ENCODE peak calls at places on chromosomes 5 and 9, in eight cellular contexts. D is right atrium auricular region; M is stomach; A is lower lobe of right lung; W is left lung; N is endodermal cell; U is CD8-positive, alpha-beta T cell; V is A673. I is an unnamed sample. For H3K9me3, the result is how much of the 10 kb centered on the place peaks cover.

GRCh38 chr9:113886471-113886870 is 10.4 kb downstream of the ZNF618 start:
- DNase-seq in D (no peak), M (no peak), A (no peak), W (no peak), N (no peak), U (no peak), V (peak), I (no peak)

GRCh38 chr9:91258448-91258847 is 103.3 kb downstream of the AUH start:
- DNase-seq in D (no peak), M (no peak), A (no peak), W (no peak), N (no peak), U (no peak), V (no peak), I (no peak)

GRCh38 chr9:18396102-18396728 is 77.7 kb upstream of the ADAMTSL1 start:
- DNase-seq in D (no peak), M (no peak), A (no peak), W (no peak), N (no peak), U (no peak), V (peak), I (no peak)

GRCh38 chr9:108486791-108487190 is 369.0 kb downstream of the ACTL7B start:
- DNase-seq in D (no peak), M (no peak), A (no peak), W (no peak), N (no peak), U (no peak), V (no peak), I (no peak)

GRCh38 chr5:88681402-88681801 is 201.6 kb downstream of the MEF2C start:
- DNase-seq in D (no peak), M (no peak), A (no peak), W (no peak), N (no peak), U (no peak), V (no peak), I (no peak)

GRCh38 chr5:177302354-177303110 is 987 bp downstream of the RAB24 start:
- DNase-seq in D (peak), M (no peak), A (no peak), W (no peak), N (peak), U (no peak), V (no peak), I (no peak)

GRCh38 chr9:107213080-107213479 is 70.0 kb upstream of the RAD23B start:
- DNase-seq in D (no peak), M (no peak), A (no peak), W (no peak), N (no peak), U (no peak), V (no peak), I (no peak)

GRCh38 chr9:114382951-114383865 is 4.6 kb downstream of the AKNA start:
- DNase-seq in D (no peak), M (no peak), A (no peak), W (peak), N (peak), U (peak), V (no peak), I (peak)

GRCh38 chr5:18329346-18329745 is 695.1 kb downstream of the TAF11L14 start:
- DNase-seq in D (no peak), M (no peak), A (no peak), W (no peak), N (no peak), U (no peak), V (no peak), I (no peak)

GRCh38 chr9:91761362-91761761 is 188.7 kb downstream of the ROR2 start:
- DNase-seq in D (no peak), M (no peak), A (no peak), W (no peak), N (peak), U (no peak), V (no peak), I (no peak)

GRCh38 chr9:137268538-137269201 is 8.9 kb upstream of the TOR4A start:
- DNase-seq in D (no peak), M (no peak), A (no peak), W (no peak), N (no peak), U (no peak), V (no peak), I (peak)

GRCh38 chr5:169162407-169162806 is 138.5 kb downstream of the SLIT3 start:
- DNase-seq in D (no peak), M (no peak), A (no peak), W (no peak), N (no peak), U (no peak), V (no peak), I (no peak)

GRCh38 chr9:12818431-12819000 is 43.7 kb downstream of the LURAP1L start:
- DNase-seq in D (no peak), M (no peak), A (no peak), W (no peak), N (peak), U (no peak), V (no peak), I (peak)

GRCh38 chr9:37187713-37188439 is 67.5 kb downstream of the ZCCHC7 start:
- DNase-seq in D (no peak), M (no peak), A (no peak), W (no peak), N (no peak), U (no peak), V (no peak), I (no peak)

GRCh38 chr9:93089024-93089423 is 7.0 kb upstream of the CARD19 start:
- DNase-seq in D (no peak), M (no peak), A (no peak), W (no peak), N (no peak), U (no peak), V (no peak), I (peak)

GRCh38 chr9:110021891-110022290 is 186.1 kb downstream of the C9orf152 start:
- DNase-seq in D (no peak), M (no peak), A (no peak), W (no peak), N (no peak), U (no peak), V (no peak), I (no peak)

GRCh38 chr9:90099262-90099982 is 494.6 kb downstream of the GADD45G start:
- DNase-seq in D (no peak), M (no peak), A (no peak), W (no peak), N (no peak), U (no peak), V (peak), I (no peak)

GRCh38 chr9:87393706-87394255 is 103.9 kb upstream of the DAPK1 start:
- DNase-seq in D (no peak), M (no peak), A (no peak), W (no peak), N (no peak), U (no peak), V (no peak), I (no peak)

GRCh38 chr9:130835441-130836298 is 616 bp downstream of the ABL1 start:
- DNase-seq in D (no peak), M (peak), A (peak), W (peak), N (peak), U (peak), V (peak), I (peak)

GRCh38 chr9:121886759-121887485 is 206.2 kb downstream of the TTLL11 start:
- DNase-seq in D (no peak), M (peak), A (no peak), W (no peak), N (no peak), U (no peak), V (peak), I (no peak)

GRCh38 chr9:124537926-124538325 is 30.7 kb upstream of the NR5A1 start:
- DNase-seq in D (no peak), M (peak), A (no peak), W (no peak), N (no peak), U (no peak), V (no peak), I (no peak)

GRCh38 chr9:108617661-108618060 is 238.1 kb downstream of the ACTL7B start:
- DNase-seq in D (no peak), M (no peak), A (no peak), W (no peak), N (no peak), U (no peak), V (no peak), I (no peak)

GRCh38 chr5:180873628-180874520 is 12.8 kb upstream of the ZFP62 start:
- DNase-seq in D (no peak), M (no peak), A (no peak), W (no peak), N (peak), U (no peak), V (no peak), I (no peak)

GRCh38 chr9:115296831-115297565 is 179.0 kb upstream of the TNC start:
- DNase-seq in D (no peak), M (no peak), A (no peak), W (no peak), N (peak), U (no peak), V (no peak), I (no peak)

DNA sequence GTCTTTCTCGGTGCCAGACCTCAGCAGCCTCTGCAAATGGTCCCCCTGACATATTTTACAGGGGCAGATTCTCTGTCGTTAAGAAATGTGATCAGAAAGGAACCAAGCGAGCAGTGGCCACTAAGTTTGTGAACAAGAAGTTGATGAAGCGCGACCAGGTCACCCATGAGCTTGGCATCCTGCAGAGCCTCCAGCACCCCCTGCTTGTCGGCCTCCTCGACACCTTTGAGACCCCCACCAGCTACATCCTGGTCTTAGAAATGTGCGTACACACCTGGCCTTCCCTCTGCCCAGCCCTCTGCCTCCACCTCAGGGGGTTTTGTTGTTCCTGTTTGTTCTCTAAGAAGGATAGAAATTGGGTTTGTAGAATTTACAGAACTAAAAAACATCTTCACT is 77.3 kb upstream of the OTULINL start:
- DNase-seq in D (no peak), M (no peak), A (no peak), W (no peak), N (no peak), U (no peak), V (no peak), I (no peak)
- H3K9me3 ChIP-seq in D (under half), M (under half), A (under half), W (under half), N (under half), U (under half), V (under half), I (under half)

GRCh38 chr5:140169410-140169809 is 5.6 kb upstream of the CYSTM1 start:
- DNase-seq in D (no peak), M (no peak), A (no peak), W (no peak), N (no peak), U (no peak), V (no peak), I (no peak)
- TF ChIP-seq CTCF in D (no peak), M (peak), A (no peak), W (no peak), N (peak), U (no peak), V (no peak), I (peak)

GRCh38 chr9:136045595-136046554 is 49.2 kb downstream of the NACC2 start:
- DNase-seq in D (peak), M (peak), A (peak), W (peak), N (peak), U (no peak), V (no peak), I (no peak)

GRCh38 chr9:136048560-136049411 is 46.3 kb downstream of the NACC2 start:
- DNase-seq in D (peak), M (no peak), A (no peak), W (peak), N (peak), U (no peak), V (no peak), I (peak)

GRCh38 chr9:136047775-136048559 is 47.1 kb downstream of the NACC2 start:
- DNase-seq in D (peak), M (no peak), A (no peak), W (peak), N (peak), U (no peak), V (no peak), I (peak)

GRCh38 chr9:136046555-136046921 is 48.6 kb downstream of the NACC2 start:
- DNase-seq in D (peak), M (no peak), A (no peak), W (no peak), N (no peak), U (no peak), V (no peak), I (no peak)

DNA sequence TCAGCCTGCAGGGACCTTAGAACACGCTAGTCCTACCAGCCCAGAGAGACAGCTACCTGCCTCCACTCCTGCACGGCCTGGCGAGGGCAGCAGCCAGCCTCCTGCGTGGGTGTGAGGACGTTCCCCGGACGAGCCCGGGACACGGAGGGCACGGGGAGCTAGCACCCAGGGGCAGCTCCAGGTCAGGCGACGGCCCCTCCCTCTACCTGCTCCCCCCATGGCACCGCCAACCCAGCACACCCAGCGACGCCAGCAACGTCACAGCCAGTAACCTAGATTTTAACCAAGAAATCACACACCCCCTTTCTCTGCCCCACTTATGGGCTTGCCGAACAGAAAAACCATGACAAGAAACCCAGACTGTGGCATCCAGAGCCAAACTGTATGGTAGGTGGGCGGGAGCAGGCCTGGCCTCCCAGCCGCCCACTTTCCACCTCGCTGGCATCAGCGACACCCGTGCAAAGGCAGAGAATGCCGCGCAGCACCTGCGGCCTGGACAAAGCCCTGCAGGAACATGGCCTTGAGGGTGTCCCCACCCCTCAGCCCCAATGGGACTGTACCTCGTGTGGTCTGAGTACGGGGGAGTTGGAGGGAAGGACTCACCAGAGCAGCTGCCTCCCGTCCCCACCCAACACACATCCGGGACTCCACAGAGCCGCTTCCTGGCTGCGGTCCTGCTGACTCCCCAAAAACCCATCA is 47.9 kb downstream of the NACC2 start:
- DNase-seq in D (peak), M (peak), A (no peak), W (no peak), N (peak), U (no peak), V (no peak), I (no peak)
- H3K4me3 ChIP-seq in D (no peak), M (no peak), A (no peak), W (no peak), N (no peak), U (no peak), V (no peak), I (no peak)

GRCh38 chr5:77638204-77638762 is at the start of gene OTP:
- DNase-seq in D (no peak), M (no peak), A (no peak), W (peak), N (no peak), U (no peak), V (no peak), I (no peak)
- H3K9me3 ChIP-seq in D (under half), M (under half), A (under half), W (under half), N (under half), U (under half), V (under half), I (under half)

GRCh38 chr9:134187110-134187531 is 22.8 kb upstream of the RNU6ATAC start:
- DNase-seq in D (no peak), M (no peak), A (peak), W (peak), N (no peak), U (no peak), V (no peak), I (peak)
- TF ChIP-seq CTCF in D (no peak), M (no peak), A (no peak), W (no peak), N (no peak), U (no peak), V (no peak), I (peak)

GRCh38 chr9:22005083-22005699 is 3.9 kb downstream of the CDKN2B start:
- DNase-seq in D (no peak), M (no peak), A (no peak), W (no peak), N (peak), U (no peak), V (no peak), I (no peak)
- H3K4me3 ChIP-seq in D (no peak), M (no peak), A (no peak), W (no peak), N (peak), U (no peak), V (no peak), I (no peak)

DNA sequence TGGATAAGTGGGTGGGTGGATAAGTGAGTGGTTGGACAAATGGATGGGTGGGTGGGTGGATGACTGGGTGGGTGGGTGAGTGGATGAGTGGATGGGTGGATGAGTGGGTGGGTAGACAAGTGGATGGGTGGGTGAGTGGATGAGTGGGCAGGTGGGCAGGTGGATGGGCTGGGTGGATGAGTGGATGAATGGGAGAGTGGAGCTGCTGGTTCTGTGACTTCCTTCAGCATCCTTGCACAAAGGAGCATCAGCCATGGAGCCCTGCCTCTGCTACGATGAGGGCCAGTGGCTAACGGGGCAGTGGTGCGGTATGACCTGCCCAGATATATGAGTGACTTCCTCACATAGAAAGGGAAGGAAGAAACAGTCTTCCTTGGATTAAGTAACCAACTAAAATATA is 398.7 kb upstream of the IRX4 start:
- DNase-seq in D (no peak), M (no peak), A (no peak), W (no peak), N (no peak), U (no peak), V (no peak), I (no peak)
- H3K9me3 ChIP-seq in D (under half), M (under half), A (under half), W (under half), N (under half), U (under half), V (under half), I (under half)

I was measured in right lobe of liver.